ENCODE peak calls at places on chromosomes 2 and 18, in five cellular contexts. D is NCI-H2171 treated with DMSO at 0.1 percent for 48 hours; T is stimulated activated CD4-positive, alpha-beta T cell treated with anti-CD3 and anti-CD28 coated beads, Interleukin-1b, Interleukin-23, amount 100 ng/mL, for 4 hours; Q is HuH-7; K is Caki2. N is an unnamed sample.

GRCh38 chr2:199278099-199278498 is 179.6 kb downstream of the SATB2 start:
- DNase-seq in T (no peak), K (no peak), Q (no peak), D (peak), N (peak)

GRCh38 chr2:17614174-17614573 is 73.7 kb downstream of the VSNL1 start:
- DNase-seq in K (no peak), T (no peak), Q (no peak), D (no peak), N (no peak)

GRCh38 chr2:128499367-128500135 is 180.9 kb upstream of the HS6ST1 start:
- DNase-seq in T (no peak), D (no peak), Q (no peak), K (no peak), N (no peak)

GRCh38 chr2:218223046-218223445 is 6.1 kb downstream of the ARPC2 start:
- DNase-seq in K (peak), T (no peak), D (no peak), Q (no peak), N (no peak)

GRCh38 chr2:42047488-42048317 is at the start of gene PKDCC:
- DNase-seq in T (no peak), D (peak), K (peak), Q (peak), N (peak)

GRCh38 chr2:54015809-54016703 is 45.3 kb upstream of the PSME4 start:
- DNase-seq in Q (peak), T (no peak), D (peak), K (peak), N (no peak)

GRCh38 chr18:58446661-58447060 is 182.2 kb downstream of the ALPK2 start:
- DNase-seq in D (no peak), Q (no peak), K (no peak), T (no peak), N (no peak)

GRCh38 chr18:12960395-12960794 is 12.6 kb downstream of the SEH1L start:
- DNase-seq in T (no peak), Q (no peak), D (peak), K (no peak), N (no peak)

GRCh38 chr2:147399011-147399410 is 445.8 kb upstream of the ACVR2A start:
- DNase-seq in K (no peak), Q (no peak), D (no peak), T (no peak), N (no peak)

GRCh38 chr18:4444306-4444705 is 10.8 kb downstream of the DLGAP1 start:
- DNase-seq in D (no peak), T (no peak), K (no peak), Q (peak), N (no peak)

GRCh38 chr2:215711484-215712034 is 275.7 kb upstream of the FN1 start:
- DNase-seq in D (no peak), T (no peak), Q (no peak), K (peak), N (no peak)

GRCh38 chr2:52222128-52222527 is 1190.2 kb upstream of the NRXN1 start:
- DNase-seq in K (no peak), D (no peak), Q (no peak), T (no peak), N (no peak)

GRCh38 chr2:65918760-65919187 is 486.4 kb upstream of the SPRED2 start:
- DNase-seq in T (no peak), K (no peak), D (no peak), Q (peak), N (peak)

GRCh38 chr2:152825834-152826233 is 107.4 kb downstream of the ARL6IP6 start:
- DNase-seq in D (no peak), Q (no peak), K (no peak), T (no peak), N (no peak)

GRCh38 chr2:101264360-101264939 is 11.8 kb downstream of the CNOT11 start:
- DNase-seq in T (no peak), K (no peak), Q (no peak), D (no peak), N (no peak)

GRCh38 chr18:35071819-35072247 is 30.6 kb downstream of the MAPRE2 start:
- DNase-seq in Q (no peak), K (no peak), D (no peak), T (no peak), N (no peak)

GRCh38 chr2:229340086-229340760 is 69.1 kb upstream of the PID1 start:
- DNase-seq in T (no peak), K (no peak), Q (no peak), D (no peak), N (no peak)

GRCh38 chr18:46423226-46423805 is 233.7 kb downstream of the LOXHD1 start:
- DNase-seq in Q (no peak), T (no peak), K (no peak), D (no peak), N (no peak)

GRCh38 chr2:237414056-237414661 is at the start of gene COL6A3:
- DNase-seq in D (no peak), Q (no peak), T (no peak), K (no peak), N (no peak)

GRCh38 chr18:64119916-64120315 is 29.0 kb downstream of the LINC00305 start:
- DNase-seq in K (no peak), Q (no peak), D (peak), T (no peak), N (no peak)

GRCh38 chr2:10343658-10344057 is 41.0 kb downstream of the HPCAL1 start:
- DNase-seq in K (no peak), D (peak), Q (no peak), T (no peak), N (no peak)

GRCh38 chr18:62556397-62556796 is 33.6 kb downstream of the ZCCHC2 start:
- DNase-seq in D (no peak), Q (no peak), K (no peak), T (no peak), N (no peak)

GRCh38 chr18:11398625-11399024 is 210.8 kb upstream of the SLC35G4 start:
- DNase-seq in D (peak), T (no peak), Q (no peak), K (no peak), N (no peak)

GRCh38 chr2:238235331-238235732 is 4.5 kb downstream of the HES6 start:
- DNase-seq in D (no peak), K (no peak), T (no peak), Q (no peak), N (no peak)

GRCh38 chr18:13889661-13890060 is 25.7 kb downstream of the MC2R start:
- DNase-seq in T (no peak), Q (no peak), D (no peak), K (no peak), N (no peak)

GRCh38 chr2:236848467-236848866 is 237.2 kb upstream of the COPS8 start:
- DNase-seq in D (no peak), Q (no peak), K (no peak), T (no peak), N (no peak)

GRCh38 chr18:2236232-2236631 is 335.1 kb downstream of the METTL4 start:
- DNase-seq in D (no peak), T (no peak), K (no peak), Q (no peak), N (no peak)

GRCh38 chr2:173793649-173794565 is 171.3 kb downstream of the SP3 start:
- DNase-seq in D (no peak), T (no peak), Q (peak), K (no peak), N (no peak)

GRCh38 chr2:43898958-43899346 is 60.2 kb downstream of the ABCG8 start:
- DNase-seq in T (no peak), D (no peak), Q (no peak), K (no peak), N (no peak)

GRCh38 chr2:102585704-102586404 is 33.5 kb upstream of the SLC9A2 start:
- DNase-seq in D (no peak), Q (no peak), K (no peak), T (no peak), N (no peak)

GRCh38 chr2:127052068-127052770 is 54.7 kb downstream of the BIN1 start:
- DNase-seq in D (no peak), K (no peak), T (no peak), Q (no peak), N (no peak)

GRCh38 chr18:52339891-52340371 is at the start of gene DCC:
- DNase-seq in D (peak), Q (peak), T (no peak), K (peak), N (peak)

GRCh38 chr2:120670771-120671480 is 64.7 kb upstream of the GLI2 start:
- DNase-seq in D (no peak), K (peak), Q (no peak), T (no peak), N (no peak)

GRCh38 chr2:68027959-68028358 is 34.8 kb downstream of the C1D start:
- DNase-seq in T (no peak), D (no peak), K (no peak), Q (no peak), N (no peak)

GRCh38 chr2:68565273-68565672 is 78.1 kb upstream of the PROKR1 start:
- DNase-seq in D (no peak), Q (no peak), K (no peak), T (no peak), N (no peak)